ENCODE peak calls at places on chromosomes 13 and 19, in four cellular contexts. A, L, I and U are unnamed samples.

GRCh38 chr19:18526316-18526715 is 4.4 kb upstream of the ELL start:
- DNase-seq in A (no peak), L (no peak), I (no peak), U (no peak)

GRCh38 chr19:31340059-31341025 is 8.9 kb downstream of the TSHZ3 start:
- DNase-seq in A (no peak), L (no peak), I (no peak), U (no peak)

GRCh38 chr13:78589206-78589605 is 14.1 kb downstream of the POU4F1 start:
- DNase-seq in A (no peak), L (no peak), I (no peak), U (peak)

GRCh38 chr13:112202266-112202665 is 135.3 kb downstream of the SOX1 start:
- DNase-seq in A (no peak), L (no peak), I (no peak), U (no peak)

GRCh38 chr19:15318241-15318691 is 14.1 kb downstream of the BRD4 start:
- DNase-seq in A (no peak), L (no peak), I (no peak), U (no peak)

GRCh38 chr13:94987869-94988268 is 275.5 kb upstream of the SOX21 start:
- DNase-seq in A (no peak), L (no peak), I (no peak), U (no peak)

GRCh38 chr13:41962994-41963393 is 2.1 kb upstream of the VWA8 start:
- DNase-seq in A (no peak), L (no peak), I (no peak), U (no peak)

GRCh38 chr13:33284016-33284415 is 1.5 kb downstream of the STARD13 start:
- DNase-seq in A (no peak), L (no peak), I (no peak), U (no peak)

GRCh38 chr13:72726721-72727416 is 560 bp downstream of the MZT1 start:
- DNase-seq in A (peak), L (peak), I (no peak), U (peak)

GRCh38 chr19:3360494-3361383 is 5.6 kb upstream of the NFIC start:
- DNase-seq in A (peak), L (no peak), I (no peak), U (no peak)

GRCh38 chr13:105956891-105957290 is 578.6 kb downstream of the EFNB2 start:
- DNase-seq in A (no peak), L (no peak), I (no peak), U (no peak)

GRCh38 chr13:65971541-65971940 is 1258.6 kb downstream of the PCDH9 start:
- DNase-seq in A (no peak), L (no peak), I (no peak), U (no peak)

GRCh38 chr13:65965496-65965895 is 1264.6 kb downstream of the PCDH9 start:
- DNase-seq in A (no peak), L (no peak), I (no peak), U (no peak)

GRCh38 chr13:65964672-65965071 is 1265.5 kb downstream of the PCDH9 start:
- DNase-seq in A (no peak), L (no peak), I (no peak), U (no peak)

DNA sequence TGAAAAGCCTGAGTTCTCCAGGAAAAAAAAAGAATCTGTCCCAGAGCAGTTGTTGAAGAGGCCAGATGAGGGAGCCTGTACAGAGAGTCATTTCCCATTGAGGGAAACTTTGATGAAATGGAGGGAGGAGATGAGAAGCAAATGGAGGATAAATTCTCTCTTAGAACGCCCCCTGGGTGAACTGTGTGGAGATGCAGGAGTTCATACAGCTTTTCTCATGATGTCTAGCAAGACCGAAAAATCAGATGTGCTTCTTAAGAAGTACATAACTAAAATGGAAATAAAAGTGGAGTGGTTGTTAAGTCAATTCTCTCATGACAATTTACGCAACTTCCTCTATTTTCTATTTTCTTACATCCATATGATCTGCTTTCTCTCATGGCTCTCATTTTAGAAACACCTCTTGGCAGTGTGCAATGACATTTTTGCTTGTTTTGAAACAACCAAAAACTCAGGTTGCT is 1263.1 kb downstream of the PCDH9 start:
- DNase-seq in A (no peak), L (no peak), I (no peak), U (no peak)
- TF ChIP-seq CTCF in A (no peak), L (no peak), I (no peak), U (peak)

DNA sequence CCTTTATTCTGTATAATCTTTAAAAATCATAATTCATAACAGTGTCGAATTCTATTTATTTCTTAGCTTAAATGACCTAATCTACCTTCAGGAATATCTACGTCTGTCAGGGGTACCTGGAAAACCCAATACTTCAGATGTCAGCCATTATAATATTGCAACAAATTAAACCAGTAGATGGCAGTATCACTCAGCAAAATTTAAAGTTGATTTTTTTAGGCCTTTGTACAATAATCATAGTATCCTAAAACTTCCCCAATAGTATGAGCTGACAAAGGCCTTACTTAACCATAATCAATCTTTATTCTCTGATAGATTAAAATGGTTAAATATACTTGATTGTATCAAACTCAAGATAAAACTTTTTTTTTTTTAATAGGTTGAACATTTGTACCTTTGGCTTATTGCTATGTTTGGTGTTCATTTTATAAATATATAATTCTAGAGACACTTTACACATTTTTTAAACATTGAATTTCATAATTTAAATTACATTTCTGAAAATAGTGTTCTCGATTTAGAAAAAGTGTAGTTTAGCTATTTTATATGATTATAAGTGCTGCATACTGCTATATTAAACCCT is 830.2 kb upstream of the SPRY2 start:
- DNase-seq in A (no peak), L (no peak), I (no peak), U (no peak)
- TF ChIP-seq CTCF in A (no peak), L (peak), I (peak), U (peak)

DNA sequence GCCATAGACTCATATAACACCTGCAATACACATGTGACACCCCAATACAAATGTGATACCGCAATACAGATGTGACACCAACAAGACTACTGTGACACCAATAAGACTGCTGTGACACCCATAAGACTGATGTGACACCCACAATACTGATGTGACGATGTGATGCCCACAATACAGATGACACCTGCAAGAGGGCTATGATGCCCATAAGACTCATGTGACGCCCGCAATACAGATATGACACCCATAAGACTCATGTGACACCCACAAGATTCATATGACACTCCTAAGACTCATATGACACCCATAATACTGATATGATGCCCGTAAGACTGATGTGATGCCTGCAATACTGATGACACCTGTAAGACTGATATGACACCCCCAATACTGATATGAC is 113.0 kb downstream of the MRPL57 start:
- DNase-seq in A (no peak), L (no peak), I (no peak), U (no peak)
- TF ChIP-seq CTCF in A (no peak), L (no peak), I (no peak), U (no peak)

DNA sequence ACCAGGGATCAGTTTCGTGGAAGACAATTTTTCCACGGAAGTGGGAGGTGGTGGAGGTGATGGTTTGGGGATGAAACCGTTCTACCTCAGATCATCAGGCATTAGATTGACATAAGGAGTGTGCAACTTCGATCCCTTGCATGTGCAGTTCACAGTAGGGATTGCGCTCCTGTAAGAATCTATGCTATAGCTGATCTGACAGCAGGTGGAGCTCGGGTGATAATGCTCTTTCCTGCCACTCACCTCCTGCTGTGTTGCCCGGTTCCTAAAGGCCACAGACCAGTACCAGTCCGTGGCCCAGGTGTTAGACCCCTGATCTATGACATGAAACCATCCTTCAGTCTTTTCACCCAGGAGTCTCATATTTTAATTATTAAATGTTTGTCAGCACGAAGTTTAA is 4.0 kb downstream of the ZNF302 start:
- DNase-seq in A (no peak), L (no peak), I (no peak), U (no peak)
- TF ChIP-seq CTCF in A (no peak), L (no peak), I (no peak), U (no peak)

GRCh38 chr19:35620001-35620400 is 7.5 kb downstream of the HAUS5 start:
- DNase-seq in A (no peak), L (no peak), I (no peak), U (no peak)

GRCh38 chr19:35615036-35615435 is 2.5 kb downstream of the HAUS5 start:
- DNase-seq in A (no peak), L (no peak), I (no peak), U (no peak)

GRCh38 chr19:35621708-35622107 is 7.1 kb upstream of the RBM42 start:
- DNase-seq in A (no peak), L (no peak), I (no peak), U (no peak)

GRCh38 chr19:35619290-35619923 is 6.9 kb downstream of the HAUS5 start:
- DNase-seq in A (no peak), L (no peak), I (no peak), U (no peak)

DNA sequence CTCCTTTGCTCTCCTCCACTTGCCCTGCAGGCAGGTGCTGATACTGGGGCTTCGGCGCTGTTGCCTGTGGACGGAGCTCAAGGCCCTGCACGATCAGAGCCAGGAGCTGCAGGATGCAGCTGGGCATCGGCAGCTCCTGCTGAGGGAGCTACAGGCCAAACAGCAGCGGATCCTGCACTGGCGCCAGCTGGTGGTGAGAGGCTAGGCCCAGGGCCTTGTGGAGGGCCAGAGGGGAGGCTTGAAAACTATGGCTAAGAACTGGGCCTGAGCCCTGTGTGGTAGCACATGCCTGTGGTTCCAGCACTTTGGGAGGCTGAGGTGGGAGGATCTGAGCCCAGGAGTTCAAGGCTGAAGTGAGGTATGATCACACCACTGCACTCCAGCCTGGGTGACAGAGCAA is 6.3 kb downstream of the HAUS5 start:
- DNase-seq in A (no peak), L (no peak), I (no peak), U (no peak)
- TF ChIP-seq CTCF in A (no peak), L (no peak), I (no peak), U (no peak)

GRCh38 chr19:51394045-51394836 is 3.9 kb upstream of the C19orf84 start:
- DNase-seq in A (peak), L (peak), I (peak), U (peak)

GRCh38 chr19:51396175-51396574 is 5.8 kb upstream of the C19orf84 start:
- DNase-seq in A (no peak), L (no peak), I (no peak), U (no peak)

GRCh38 chr19:51402117-51402516 is 11.7 kb upstream of the C19orf84 start:
- DNase-seq in A (no peak), L (no peak), I (no peak), U (no peak)

GRCh38 chr19:51398096-51398704 is 7.8 kb upstream of the C19orf84 start:
- DNase-seq in A (no peak), L (no peak), I (no peak), U (no peak)
- TF ChIP-seq CTCF in A (no peak), L (no peak), I (peak), U (no peak)

GRCh38 chr13:86870388-86870966 is 800.7 kb upstream of the SLITRK5 start:
- DNase-seq in A (no peak), L (no peak), I (no peak), U (no peak)
- TF ChIP-seq CTCF in A (no peak), L (peak), I (peak), U (peak)

GRCh38 chr13:36858285-36858684 is 39.3 kb downstream of the RFXAP start:
- DNase-seq in A (no peak), L (no peak), I (no peak), U (peak)
- TF ChIP-seq CTCF in A (no peak), L (peak), I (peak), U (peak)